ENCODE peak calls at places on chromosomes 7 and 10, in nine cellular contexts. Q is effector memory CD8-positive, alpha-beta T cell; X is IMR-90; H is type B pancreatic cell; G is NCI-H2107; Y is EL; A is ovary; E is NCI-H526 treated with DMSO at 0.1 percent for 48 hours; W is T-helper 2 cell. P is an unnamed sample.

GRCh38 chr10:72319416-72320254 is 35.1 kb downstream of the DNAJB12 start:
- DNase-seq in Q (peak; percentile 88), X (peak; percentile 89), H (peak; percentile 83), G (peak; percentile 59), Y (peak; percentile 92), A (peak; percentile 97), E (peak; percentile 12), W (peak; percentile 80), P (peak; percentile 45)

GRCh38 chr10:71632200-71632820 is 87.3 kb downstream of the C10orf105 start:
- DNase-seq in Q (no peak), X (no peak), H (no peak), G (no peak), Y (no peak), A (no peak), E (peak; percentile 13), W (no peak), P (no peak)

GRCh38 chr10:28633750-28634149 is 43.6 kb upstream of the BAMBI start:
- DNase-seq in Q (no peak), X (no peak), H (no peak), G (no peak), Y (no peak), A (no peak), E (no peak), W (no peak), P (no peak)

GRCh38 chr10:73998623-73999622 is 1.0 kb downstream of the VCL start:
- DNase-seq in Q (no peak), X (peak; percentile 86), H (peak; percentile 72), G (peak; percentile 39), Y (peak; percentile 92), A (peak; percentile 69), E (peak; percentile 43), W (no peak), P (no peak)

GRCh38 chr10:63977329-63977923 is 456.2 kb downstream of the REEP3 start:
- DNase-seq in Q (no peak), X (peak; percentile 13), H (no peak), G (no peak), Y (peak; percentile 31), A (no peak), E (no peak), W (no peak), P (peak; percentile 0)

GRCh38 chr7:12569673-12570072 is 847 bp upstream of the SCIN start:
- DNase-seq in Q (no peak), X (no peak), H (no peak), G (no peak), Y (no peak), A (no peak), E (peak; percentile 11), W (no peak), P (no peak)

GRCh38 chr10:71767420-71768035 is 5.8 kb downstream of the VSIR start:
- DNase-seq in Q (no peak), X (no peak), H (no peak), G (no peak), Y (peak; percentile 81), A (peak; percentile 77), E (no peak), W (no peak), P (no peak)

GRCh38 chr10:49596493-49596809 is 13.7 kb upstream of the SLC18A3 start:
- DNase-seq in Q (no peak), X (no peak), H (no peak), G (no peak), Y (no peak), A (no peak), E (peak; percentile 2), W (no peak), P (no peak)

GRCh38 chr10:22666287-22667092 is 47.9 kb downstream of the PIP4K2A start:
- DNase-seq in Q (peak; percentile 59), X (peak; percentile 62), H (no peak), G (no peak), Y (no peak), A (no peak), E (no peak), W (peak; percentile 60), P (no peak)

GRCh38 chr7:1703475-1704325 is 33.6 kb downstream of the ELFN1 start:
- DNase-seq in Q (no peak), X (no peak), H (peak; percentile 58), G (no peak), Y (no peak), A (no peak), E (no peak), W (no peak), P (no peak)

P was measured in NCI-H2029 treated with DMSO at 0.1 percent for 48 hours.